ENCODE peak calls at places on chromosomes 5 and 9, in ten cellular contexts. Y, E, H, N, V, P, B, X, J and T are unnamed samples.
A peak's percentile ranks its signal among the peaks of the same experiment; 100 is the strongest.

GRCh38 chr5:91072891-91073290 is 310.2 kb downstream of the ARRDC3 start:
- DNase-seq in X (no peak), H (no peak), V (no peak), N (no peak), J (no peak), B (no peak), E (no peak), Y (no peak), P (peak; percentile 85), T (no peak)

GRCh38 chr5:118554991-118555390 is 433.4 kb downstream of the DTWD2 start:
- DNase-seq in E (no peak), X (no peak), P (no peak), V (no peak), Y (no peak), J (no peak), N (no peak), H (no peak), B (no peak), T (no peak)

GRCh38 chr9:124222109-124222508 is 35.6 kb upstream of the NEK6 start:
- DNase-seq in B (no peak), Y (no peak), X (no peak), H (no peak), E (no peak), V (no peak), P (no peak), J (no peak), N (no peak), T (no peak)

GRCh38 chr5:140800816-140801493 is at the start of gene PCDHA3:
- DNase-seq in N (no peak), H (peak; percentile 74), P (peak; percentile 33), E (no peak), Y (no peak), J (no peak), V (no peak), B (no peak), X (no peak), T (no peak)

GRCh38 chr9:126673689-126674364 is 60.1 kb downstream of the LMX1B start:
- DNase-seq in E (no peak), H (peak; percentile 59), P (peak; percentile 20), N (no peak), Y (no peak), B (no peak), V (no peak), J (no peak), X (no peak), T (no peak)

GRCh38 chr9:138044485-138045383 is 167.2 kb downstream of the CACNA1B start:
- DNase-seq in V (no peak), J (no peak), E (no peak), X (peak; percentile 8), H (no peak), P (no peak), N (peak; percentile 12), B (no peak), Y (no peak), T (no peak)

GRCh38 chr5:136590581-136590980 is 225.2 kb upstream of the TRPC7 start:
- DNase-seq in N (no peak), X (no peak), E (no peak), J (no peak), H (no peak), Y (no peak), P (no peak), B (no peak), V (no peak), T (no peak)

GRCh38 chr9:131349881-131350563 is 43.9 kb upstream of the PRRC2B start:
- DNase-seq in Y (peak; percentile 91), E (peak; percentile 90), H (peak; percentile 86), J (peak; percentile 74), B (peak; percentile 91), N (peak; percentile 89), X (peak; percentile 94), V (peak; percentile 79), P (peak; percentile 93), T (peak; percentile 70)

GRCh38 chr5:172747471-172747870 is 23.5 kb downstream of the DUSP1 start:
- DNase-seq in E (no peak), H (peak; percentile 32), N (no peak), B (no peak), V (no peak), Y (no peak), X (no peak), J (no peak), P (no peak), T (no peak)

GRCh38 chr5:9861664-9862256 is 231.6 kb upstream of the TAS2R1 start:
- DNase-seq in P (peak; percentile 57), X (no peak), N (no peak), E (no peak), J (no peak), B (no peak), H (no peak), V (no peak), Y (no peak), T (no peak)

GRCh38 chr5:55427157-55427556 is 107.6 kb downstream of the PLPP1 start:
- DNase-seq in P (peak; percentile 68), X (peak; percentile 70), B (peak; percentile 77), J (no peak), E (no peak), H (no peak), V (peak; percentile 86), Y (no peak), N (peak; percentile 73), T (no peak)

GRCh38 chr9:2726620-2727335 is 9.5 kb downstream of the KCNV2 start:
- DNase-seq in X (no peak), E (no peak), Y (no peak), H (no peak), N (no peak), B (no peak), J (no peak), P (peak; percentile 82), V (no peak), T (no peak)

DNA sequence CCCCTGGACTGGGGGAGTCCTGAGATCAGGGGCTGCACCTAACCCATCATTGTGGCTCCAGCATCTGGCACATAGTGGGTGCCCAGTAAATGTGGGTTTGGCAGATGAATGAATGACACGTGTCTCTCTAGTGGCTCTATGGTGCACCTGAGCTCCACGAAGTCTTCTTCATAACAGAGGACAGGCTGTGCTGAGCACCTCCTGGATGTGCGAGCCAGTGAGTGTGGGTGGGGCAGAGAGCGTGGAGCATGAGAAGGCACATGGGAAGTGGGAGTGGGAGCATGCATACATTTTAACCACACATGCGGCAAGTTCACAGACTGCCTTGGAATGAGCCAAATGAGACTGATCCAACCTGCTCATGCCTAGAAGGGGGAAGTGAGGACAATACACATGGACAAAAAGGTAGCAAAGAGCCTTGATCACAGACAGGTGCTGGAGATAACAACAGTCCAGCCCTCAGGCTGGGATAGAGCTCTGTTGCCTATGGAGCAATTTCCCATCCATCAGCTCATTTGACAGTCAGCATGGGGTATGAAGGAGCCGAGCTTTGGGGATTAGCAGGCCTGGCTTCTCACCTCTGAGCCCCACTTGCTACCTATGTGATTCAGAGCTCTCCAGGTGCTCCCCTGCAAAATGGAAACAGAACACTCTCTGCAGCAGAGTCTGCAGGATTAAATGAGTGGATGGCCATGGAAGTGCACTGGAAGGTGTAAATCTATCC is 76.2 kb upstream of the TBC1D2 start:
- DNase-seq in P (peak; percentile 23), V (no peak), X (no peak), B (no peak), E (no peak), Y (no peak), N (no peak), H (no peak), J (no peak), T (no peak)
- H3K27ac ChIP-seq in P (peak overlapping the region; percentile 81), V (no peak overlapping the region), X (no peak overlapping the region), B (no peak overlapping the region), E (no peak overlapping the region), Y (no peak overlapping the region), N (no peak overlapping the region), H (no peak overlapping the region), J (no peak overlapping the region), T (no peak overlapping the region)

DNA sequence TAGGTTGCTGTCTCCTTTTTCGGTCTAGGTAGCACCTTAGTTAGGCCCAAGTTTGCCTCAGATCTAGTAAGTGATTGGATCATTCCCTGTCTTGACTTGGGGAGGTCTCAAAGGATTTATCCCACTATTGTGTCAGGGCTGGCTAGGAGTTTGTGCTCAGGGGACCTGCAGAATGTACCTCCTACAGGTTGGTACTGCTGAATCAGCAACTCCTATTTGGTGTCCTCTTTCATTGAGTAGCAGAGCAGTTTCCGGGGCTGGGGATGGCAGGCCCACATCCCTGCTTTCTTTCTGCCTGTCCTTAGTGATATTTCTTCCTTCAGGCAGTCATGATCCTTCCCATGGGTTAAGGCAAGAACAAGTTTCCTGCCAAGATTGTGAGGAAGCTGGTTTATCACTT is 192.9 kb upstream of the CCNH start:
- DNase-seq in X (no peak), E (no peak), N (no peak), P (no peak), Y (no peak), B (no peak), H (no peak), V (no peak), J (no peak), T (no peak)
- H3K27ac ChIP-seq in X (no peak overlapping the region), E (no peak overlapping the region), N (no peak overlapping the region), P (no peak overlapping the region), Y (no peak overlapping the region), B (no peak overlapping the region), H (no peak overlapping the region), V (no peak overlapping the region), J (no peak overlapping the region), T (no peak overlapping the region)

DNA sequence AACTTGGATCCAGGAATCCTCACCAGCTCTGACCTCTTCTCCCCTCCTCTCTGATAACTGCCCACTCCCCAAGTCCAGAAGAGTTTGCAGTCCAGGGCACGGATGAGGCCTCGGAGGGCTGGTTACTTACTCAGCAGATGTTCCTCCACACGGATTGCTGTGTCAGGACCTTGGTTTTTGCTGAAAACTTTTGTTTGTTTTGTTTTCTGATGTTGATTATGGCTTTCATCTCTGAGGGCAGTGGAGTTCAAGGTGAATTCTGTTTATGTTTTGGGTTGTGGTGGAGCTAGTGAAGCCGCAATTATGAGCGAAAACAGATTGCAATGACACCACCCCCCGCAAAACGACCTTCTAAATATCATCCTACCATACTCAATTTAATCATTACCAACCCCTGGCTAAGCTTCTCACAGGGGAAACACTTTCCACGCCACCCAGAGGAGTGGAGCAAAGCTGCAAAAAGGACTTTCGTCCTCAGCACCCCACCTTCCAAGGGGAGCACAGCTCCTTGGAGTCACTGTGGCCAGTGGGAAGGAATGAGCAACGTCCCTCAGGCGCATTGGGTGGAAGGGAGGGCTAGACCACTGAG is 92.7 kb upstream of the SAP30L start:
- DNase-seq in X (peak; percentile 13), Y (no peak), B (no peak), H (no peak), V (no peak), E (no peak), P (no peak), J (no peak), N (no peak), T (no peak)
- H3K27ac ChIP-seq in X (peak overlapping the region; percentile 23), Y (no peak overlapping the region), B (no peak overlapping the region), H (no peak overlapping the region), V (no peak overlapping the region), E (no peak overlapping the region), P (no peak overlapping the region), J (no peak overlapping the region), N (no peak overlapping the region), T (no peak overlapping the region)

DNA sequence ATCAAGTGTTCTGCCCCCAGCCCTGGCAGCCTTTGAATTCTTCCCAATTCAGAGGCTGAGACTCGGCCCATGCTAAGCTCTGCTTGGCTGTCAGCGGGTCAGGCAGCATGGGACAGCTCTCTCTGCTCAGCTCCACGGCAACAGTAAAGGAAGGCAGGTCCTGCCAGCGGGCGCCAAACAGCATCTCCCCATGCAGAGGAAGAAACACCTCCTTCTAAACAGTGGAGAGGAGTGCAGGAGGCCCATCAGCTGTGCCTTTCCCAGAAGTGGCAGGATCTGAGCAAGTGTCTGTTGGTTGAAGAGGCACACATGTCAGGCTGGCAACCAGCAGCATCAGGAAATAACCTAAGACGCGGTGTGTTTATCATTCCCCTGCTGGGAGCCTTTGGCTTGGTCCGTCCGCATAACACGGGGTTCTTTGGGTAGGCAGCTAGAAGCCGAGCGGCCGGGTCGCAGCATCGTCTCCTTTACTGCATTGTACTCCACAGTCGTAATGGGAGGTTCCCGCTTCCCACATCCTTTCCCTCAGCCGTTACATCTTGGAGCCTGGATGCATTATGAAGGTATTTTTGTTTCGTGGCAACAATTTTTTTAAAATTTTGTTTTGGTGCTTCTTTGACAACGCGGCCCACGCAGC is 42.7 kb upstream of the NCS1 start:
- DNase-seq in E (peak; percentile 17), V (no peak), P (no peak), Y (no peak), H (no peak), J (no peak), B (no peak), X (no peak), N (no peak), T (no peak)
- H3K27ac ChIP-seq in E (peak overlapping the region; percentile 75), V (peak overlapping the region; percentile 46), P (peak overlapping the region; percentile 73), Y (peak overlapping the region; percentile 60), H (no peak overlapping the region), J (peak overlapping the region; percentile 66), B (peak overlapping the region; percentile 44), X (peak overlapping the region; percentile 79), N (peak overlapping the region; percentile 26), T (no peak overlapping the region)